ENCODE peak calls at places on chromosomes 13 and 19, in eight cellular contexts. P is pancreas; C is stimulated activated CD4-positive, alpha-beta T cell treated with anti-CD3 and anti-CD28 coated beads, Interleukin-1b, Interleukin-23, amount 100 ng/mL, for 24 hours; M is amniotic stem cell; X is Peyer's patch; I is caudate nucleus; S is ELR; H is effector memory CD4-positive, alpha-beta T cell. R is an unnamed sample.
A peak's percentile ranks its signal among the peaks of the same experiment; 100 is the strongest.

GRCh38 chr13:91369432-91369831 is 21.9 kb downstream of the MIR17HG start:
- DNase-seq in P (no peak), C (no peak), M (no peak), X (no peak), I (no peak), S (peak; percentile 19), H (no peak), R (peak; percentile 24)

GRCh38 chr13:64158910-64159309 is 2743.3 kb upstream of the PCDH20 start:
- DNase-seq in P (no peak), C (no peak), M (no peak), X (no peak), I (no peak), S (peak; percentile 36), H (no peak), R (peak; percentile 83)

GRCh38 chr13:37407156-37407555 is 191.4 kb downstream of the POSTN start:
- DNase-seq in P (no peak), C (no peak), M (no peak), X (no peak), I (no peak), S (peak; percentile 57), H (no peak), R (no peak)

GRCh38 chr19:7931221-7932061 is 5.5 kb upstream of the CTXN1 start:
- DNase-seq in P (no peak), C (no peak), M (no peak), X (no peak), I (no peak), S (no peak), H (no peak), R (no peak)

GRCh38 chr19:47067215-47067847 is 18.9 kb upstream of the TMEM160 start:
- DNase-seq in P (no peak), C (no peak), M (no peak), X (no peak), I (no peak), S (no peak), H (no peak), R (no peak)

GRCh38 chr13:114053026-114053425 is 79.2 kb upstream of the C13orf46 start:
- DNase-seq in P (no peak), C (no peak), M (no peak), X (no peak), I (no peak), S (peak; percentile 84), H (no peak), R (no peak)

GRCh38 chr19:53102701-53103140 is 501 bp downstream of the ZNF160 start:
- DNase-seq in P (peak; percentile 32), C (peak; percentile 6), M (no peak), X (peak; percentile 25), I (no peak), S (peak; percentile 61), H (no peak), R (no peak)

GRCh38 chr13:49625392-49626137 is 2.7 kb upstream of the ARL11 start:
- DNase-seq in P (peak; percentile 51), C (no peak), M (no peak), X (no peak), I (no peak), S (no peak), H (no peak), R (no peak)

GRCh38 chr19:14375582-14376291 is 5.5 kb upstream of the ADGRE5 start:
- DNase-seq in P (no peak), C (no peak), M (no peak), X (no peak), I (no peak), S (no peak), H (no peak), R (no peak)

GRCh38 chr13:80217614-80218456 is 123.1 kb downstream of the SPRY2 start:
- DNase-seq in P (no peak), C (no peak), M (no peak), X (no peak), I (no peak), S (peak; percentile 57), H (no peak), R (peak; percentile 63)

GRCh38 chr19:42370068-42370520 is 20.0 kb downstream of the CNFN start:
- DNase-seq in P (no peak), C (no peak), M (no peak), X (no peak), I (no peak), S (no peak), H (no peak), R (no peak)

GRCh38 chr19:40225440-40226305 is 816 bp downstream of the CCNP start:
- DNase-seq in P (no peak), C (no peak), M (no peak), X (no peak), I (no peak), S (peak; percentile 19), H (no peak), R (no peak)

GRCh38 chr13:111656439-111656838 is 336.0 kb downstream of the TEX29 start:
- DNase-seq in P (no peak), C (no peak), M (no peak), X (no peak), I (no peak), S (no peak), H (no peak), R (no peak)

GRCh38 chr13:38607136-38607535 is 79.7 kb upstream of the FREM2 start:
- DNase-seq in P (no peak), C (no peak), M (no peak), X (no peak), I (no peak), S (no peak), H (no peak), R (no peak)

GRCh38 chr19:31597616-31598015 is 248.4 kb upstream of the TSHZ3 start:
- DNase-seq in P (no peak), C (no peak), M (no peak), X (no peak), I (no peak), S (no peak), H (no peak), R (no peak)

GRCh38 chr19:48645652-48646191 is at the start of gene CA11:
- DNase-seq in P (no peak), C (no peak), M (no peak), X (no peak), I (no peak), S (peak; percentile 36), H (no peak), R (no peak)

GRCh38 chr19:38193445-38193844 is 30.6 kb downstream of the DPF1 start:
- DNase-seq in P (no peak), C (no peak), M (no peak), X (no peak), I (no peak), S (no peak), H (no peak), R (no peak)

GRCh38 chr19:3102239-3103140 is 8.3 kb downstream of the GNA11 start:
- DNase-seq in P (no peak), C (no peak), M (no peak), X (no peak), I (no peak), S (no peak), H (no peak), R (no peak)

GRCh38 chr13:23753523-23753922 is 135.7 kb downstream of the MIPEP start:
- DNase-seq in P (no peak), C (no peak), M (no peak), X (no peak), I (no peak), S (peak; percentile 72), H (no peak), R (no peak)

GRCh38 chr19:2135474-2136402 is 15.6 kb downstream of the AP3D1 start:
- DNase-seq in P (no peak), C (no peak), M (no peak), X (no peak), I (no peak), S (no peak), H (no peak), R (no peak)

GRCh38 chr13:98528663-98529064 is 48.2 kb downstream of the STK24 start:
- DNase-seq in P (no peak), C (no peak), M (no peak), X (no peak), I (no peak), S (no peak), H (no peak), R (no peak)

GRCh38 chr13:76976488-76976887 is 15.4 kb upstream of the CLN5 start:
- DNase-seq in P (no peak), C (no peak), M (no peak), X (no peak), I (no peak), S (peak; percentile 26), H (no peak), R (no peak)

GRCh38 chr19:30374791-30375650 is 2.8 kb downstream of the ZNF536 start:
- DNase-seq in P (no peak), C (no peak), M (no peak), X (no peak), I (no peak), S (no peak), H (no peak), R (no peak)

GRCh38 chr19:41521860-41522555 is 54.0 kb upstream of the CEACAM21 start:
- DNase-seq in P (no peak), C (no peak), M (no peak), X (no peak), I (no peak), S (no peak), H (peak; percentile 19), R (no peak)

GRCh38 chr19:41325947-41326706 is 16.2 kb downstream of the CCDC97 start:
- DNase-seq in P (no peak), C (no peak), M (peak; percentile 15), X (peak; percentile 84), I (no peak), S (peak; percentile 61), H (no peak), R (no peak)

GRCh38 chr19:15166700-15167099 is 34.1 kb downstream of the NOTCH3 start:
- DNase-seq in P (no peak), C (no peak), M (no peak), X (no peak), I (no peak), S (no peak), H (no peak), R (no peak)

GRCh38 chr19:41753159-41753558 is 2.2 kb upstream of the CEACAM6 start:
- DNase-seq in P (peak; percentile 45), C (peak; percentile 65), M (no peak), X (peak; percentile 58), I (no peak), S (peak; percentile 48), H (peak; percentile 52), R (no peak)

GRCh38 chr13:99977334-99977911 is 4.2 kb upstream of the ZIC2 start:
- DNase-seq in P (no peak), C (no peak), M (no peak), X (no peak), I (no peak), S (no peak), H (no peak), R (no peak)

GRCh38 chr19:39211731-39212376 is 7.8 kb upstream of the SYCN start:
- DNase-seq in P (no peak), C (no peak), M (no peak), X (no peak), I (no peak), S (peak; percentile 19), H (no peak), R (no peak)

GRCh38 chr13:109465151-109465550 is 321.2 kb downstream of the IRS2 start:
- DNase-seq in P (no peak), C (no peak), M (no peak), X (no peak), I (no peak), S (no peak), H (no peak), R (no peak)

GRCh38 chr13:23630349-23631093 is 60.3 kb downstream of the TNFRSF19 start:
- DNase-seq in P (no peak), C (no peak), M (no peak), X (no peak), I (no peak), S (no peak), H (no peak), R (no peak)

R was measured in pulmonary artery endothelial cell.